ENCODE peak calls at places on chromosomes 6 and 20, in six cellular contexts. V, D, S, H, I and W are unnamed samples.

GRCh38 chr6:2643935-2644539 is 106.7 kb downstream of the MYLK4 start:
- DNase-seq in V (no peak), D (no peak), S (no peak), H (no peak), I (no peak), W (no peak)

GRCh38 chr20:49823152-49823847 is 10.7 kb downstream of the SLC9A8 start:
- DNase-seq in V (no peak), D (no peak), S (no peak), H (no peak), I (no peak), W (no peak)

GRCh38 chr6:35027807-35028206 is 113.3 kb downstream of the TCP11 start:
- DNase-seq in V (no peak), D (no peak), S (no peak), H (no peak), I (no peak), W (no peak)

GRCh38 chr6:90219168-90219985 is 77.3 kb downstream of the BACH2 start:
- DNase-seq in V (peak; percentile 76), D (peak; percentile 43), S (peak; percentile 84), H (no peak), I (no peak), W (peak; percentile 51)

GRCh38 chr20:35329435-35330139 is 37.4 kb upstream of the FAM83C start:
- DNase-seq in V (no peak), D (peak; percentile 65), S (no peak), H (peak; percentile 41), I (peak; percentile 82), W (peak; percentile 37)

GRCh38 chr6:2468601-2468955 is 223.2 kb upstream of the GMDS start:
- DNase-seq in V (no peak), D (no peak), S (peak; percentile 31), H (no peak), I (no peak), W (no peak)

GRCh38 chr6:27295301-27296079 is 16.6 kb downstream of the POM121L2 start:
- DNase-seq in V (peak; percentile 21), D (peak; percentile 74), S (peak; percentile 83), H (no peak), I (peak; percentile 41), W (peak; percentile 33)

GRCh38 chr6:146819596-146820320 is 221.0 kb downstream of the ADGB start:
- DNase-seq in V (no peak), D (no peak), S (peak; percentile 26), H (no peak), I (no peak), W (no peak)

GRCh38 chr6:129671442-129672344 is 38.3 kb downstream of the ARHGAP18 start:
- DNase-seq in V (no peak), D (peak; percentile 33), S (peak; percentile 35), H (peak; percentile 75), I (no peak), W (no peak)

GRCh38 chr20:11755071-11755881 is 162.4 kb upstream of the BTBD3 start:
- DNase-seq in V (no peak), D (peak; percentile 50), S (no peak), H (no peak), I (no peak), W (no peak)

GRCh38 chr6:129730477-129731165 is 20.6 kb upstream of the ARHGAP18 start:
- DNase-seq in V (no peak), D (peak; percentile 21), S (peak; percentile 69), H (peak; percentile 45), I (no peak), W (no peak)

GRCh38 chr6:26033132-26033941 is 53.9 kb upstream of the HFE start:
- DNase-seq in V (peak; percentile 95), D (peak; percentile 87), S (peak; percentile 99), H (peak; percentile 88), I (peak; percentile 71), W (peak; percentile 61)

GRCh38 chr6:12718025-12718424 is 1.5 kb downstream of the PHACTR1 start:
- DNase-seq in V (no peak), D (no peak), S (peak; percentile 24), H (no peak), I (no peak), W (no peak)

GRCh38 chr6:33276581-33276863 is 401 bp upstream of the B3GALT4 start:
- DNase-seq in V (no peak), D (no peak), S (no peak), H (no peak), I (no peak), W (no peak)

GRCh38 chr20:6646237-6646636 is 121.2 kb upstream of the BMP2 start:
- DNase-seq in V (no peak), D (no peak), S (peak; percentile 62), H (no peak), I (no peak), W (no peak)

GRCh38 chr6:12947191-12947795 is 230.7 kb downstream of the PHACTR1 start:
- DNase-seq in V (no peak), D (no peak), S (no peak), H (no peak), I (no peak), W (no peak)

GRCh38 chr20:22862645-22863230 is 172.4 kb upstream of the SSTR4 start:
- DNase-seq in V (no peak), D (no peak), S (no peak), H (no peak), I (no peak), W (no peak)

GRCh38 chr6:169312658-169313346 is 59.2 kb upstream of the THBS2 start:
- DNase-seq in V (no peak), D (no peak), S (no peak), H (no peak), I (no peak), W (no peak)

GRCh38 chr20:24770628-24771556 is 178.2 kb upstream of the CST7 start:
- DNase-seq in V (no peak), D (no peak), S (no peak), H (no peak), I (no peak), W (no peak)

GRCh38 chr20:35610833-35611427 is 4.7 kb upstream of the SPAG4 start:
- DNase-seq in V (no peak), D (no peak), S (peak; percentile 35), H (no peak), I (no peak), W (no peak)

GRCh38 chr20:17809714-17810631 is 110.2 kb downstream of the BANF2 start:
- DNase-seq in V (peak; percentile 66), D (no peak), S (no peak), H (no peak), I (no peak), W (no peak)

GRCh38 chr6:87384449-87384848 is 23.3 kb upstream of the CFAP206 start:
- DNase-seq in V (no peak), D (no peak), S (no peak), H (no peak), I (no peak), W (no peak)

GRCh38 chr6:142805042-142805441 is 139.9 kb downstream of the HIVEP2 start:
- DNase-seq in V (no peak), D (no peak), S (no peak), H (no peak), I (no peak), W (no peak)

GRCh38 chr20:32536861-32537656 is 48.1 kb downstream of the NOL4L start:
- DNase-seq in V (no peak), D (peak; percentile 39), S (no peak), H (no peak), I (peak; percentile 42), W (no peak)

GRCh38 chr20:25270829-25271251 is 23.0 kb downstream of the PYGB start:
- DNase-seq in V (no peak), D (no peak), S (no peak), H (no peak), I (peak; percentile 3), W (no peak)

GRCh38 chr6:167757291-167757690 is 69.4 kb upstream of the AFDN start:
- DNase-seq in V (no peak), D (no peak), S (no peak), H (no peak), I (no peak), W (no peak)

GRCh38 chr6:132466952-132467351 is 46.0 kb downstream of the STX7 start:
- DNase-seq in V (peak; percentile 36), D (no peak), S (peak; percentile 86), H (no peak), I (no peak), W (no peak)

GRCh38 chr6:149935668-149936067 is 6.1 kb upstream of the ULBP2 start:
- DNase-seq in V (no peak), D (no peak), S (no peak), H (no peak), I (no peak), W (no peak)

GRCh38 chr6:21914121-21914973 is 320.8 kb downstream of the SOX4 start:
- DNase-seq in V (no peak), D (no peak), S (peak; percentile 20), H (no peak), I (no peak), W (no peak)

GRCh38 chr6:138285800-138286199 is 67.5 kb upstream of the PBOV1 start:
- DNase-seq in V (no peak), D (peak; percentile 19), S (no peak), H (no peak), I (no peak), W (no peak)
- TF ChIP-seq CTCF in V (no peak), D (peak; percentile 39), S (peak; percentile 30), H (no peak), I (no peak), W (no peak)

DNA sequence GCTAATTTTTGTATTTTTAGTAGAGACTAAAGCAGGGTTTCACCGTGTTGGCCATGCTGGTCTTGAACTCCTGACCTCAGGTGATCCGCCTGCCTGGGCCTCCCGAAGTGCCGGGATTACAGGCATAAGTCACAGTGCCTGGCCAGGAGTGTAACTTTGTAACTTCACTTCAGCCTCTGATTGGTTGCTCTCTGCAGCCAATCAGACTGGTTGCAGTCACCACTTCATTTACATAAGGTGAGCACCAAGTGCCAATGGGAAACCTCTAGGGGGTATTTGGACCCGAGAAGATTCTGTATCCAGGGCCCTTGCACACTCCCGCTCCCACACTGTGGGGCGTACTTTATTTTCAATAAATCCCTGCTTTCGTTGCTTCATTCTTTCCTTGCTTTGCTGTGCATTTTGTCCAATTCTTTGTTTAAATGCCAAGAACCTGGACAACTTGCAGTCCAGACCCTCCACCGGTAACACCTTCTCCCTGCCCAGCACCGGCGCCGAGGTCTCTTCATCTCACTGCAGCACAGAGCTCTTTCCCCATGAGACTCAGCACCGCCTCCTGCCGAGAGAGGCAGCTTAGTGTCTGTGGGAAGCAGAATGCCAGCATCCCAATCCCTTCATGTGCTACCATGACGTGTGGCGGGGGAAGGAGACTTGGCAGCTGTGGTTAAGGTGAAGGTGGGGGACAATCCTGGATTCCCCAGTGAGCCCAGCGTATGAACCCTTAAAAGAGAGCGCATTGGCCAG is 14.0 kb upstream of the MRGBP start:
- DNase-seq in V (no peak), D (peak; percentile 48), S (no peak), H (no peak), I (peak; percentile 55), W (no peak)
- TF ChIP-seq CTCF in V (peak; percentile 15), D (peak; percentile 27), S (peak; percentile 39), H (no peak), I (no peak), W (no peak)

GRCh38 chr6:102023977-102024657 is 630.6 kb downstream of the GRIK2 start:
- DNase-seq in V (no peak), D (no peak), S (no peak), H (no peak), I (no peak), W (no peak)
- TF ChIP-seq CTCF in V (no peak), D (no peak), S (no peak), H (no peak), I (no peak), W (no peak)

DNA sequence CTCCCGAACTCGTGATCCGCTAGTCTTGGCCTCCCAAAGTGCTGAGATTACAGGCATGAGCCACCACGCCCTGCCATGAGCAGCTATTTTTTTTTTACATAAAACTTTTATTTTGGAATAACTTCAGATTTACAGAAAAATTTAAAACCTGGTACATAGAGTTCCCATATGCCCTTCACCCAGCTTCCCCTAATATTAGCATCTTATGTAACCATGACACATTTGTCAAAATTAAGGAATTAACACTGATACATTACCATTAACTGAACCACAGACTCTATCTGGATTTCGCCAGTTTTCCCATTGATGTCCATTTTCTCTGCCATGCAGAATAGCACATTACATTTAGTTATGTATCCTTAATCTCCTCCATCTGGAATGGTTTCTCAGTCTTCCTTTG is 14.3 kb upstream of the RALGAPB start:
- DNase-seq in V (no peak), D (no peak), S (no peak), H (no peak), I (no peak), W (no peak)
- TF ChIP-seq CTCF in V (no peak), D (no peak), S (no peak), H (no peak), I (no peak), W (no peak)